ENCODE peak calls at places on chromosomes 1 and 21, in eight cellular contexts. One of them, this sample, is unnamed.

GRCh38 chr1:18312961-18313360 is 167.8 kb upstream of the KLHDC7A start:
- DNase-seq in fibroblast of mammary gland: no peak
- DNase-seq in endothelial cell: no peak
- DNase-seq in adrenal gland: no peak
- DNase-seq in OCI-LY7: no peak
- DNase-seq in astrocyte: no peak
- DNase-seq in tibial artery: no peak
- DNase-seq in WTC11: no peak
- DNase-seq in this sample: no peak

GRCh38 chr1:151011154-151011850 is 3.1 kb downstream of the PRUNE1 start:
- DNase-seq in adrenal gland: no peak
- DNase-seq in fibroblast of mammary gland: peak; percentile 19
- DNase-seq in endothelial cell: no peak
- DNase-seq in OCI-LY7: no peak
- DNase-seq in WTC11: no peak
- DNase-seq in tibial artery: no peak
- DNase-seq in astrocyte: no peak
- DNase-seq in this sample: no peak

GRCh38 chr1:61054636-61055035 is 27.7 kb upstream of the NFIA start:
- DNase-seq in fibroblast of mammary gland: no peak
- DNase-seq in OCI-LY7: no peak
- DNase-seq in tibial artery: no peak
- DNase-seq in adrenal gland: no peak
- DNase-seq in WTC11: no peak
- DNase-seq in astrocyte: no peak
- DNase-seq in endothelial cell: no peak
- DNase-seq in this sample: no peak

GRCh38 chr1:22592919-22593790 is 29.9 kb downstream of the EPHA8 start:
- DNase-seq in endothelial cell: no peak
- DNase-seq in adrenal gland: no peak
- DNase-seq in fibroblast of mammary gland: no peak
- DNase-seq in WTC11: peak; percentile 75
- DNase-seq in tibial artery: no peak
- DNase-seq in astrocyte: no peak
- DNase-seq in OCI-LY7: no peak
- DNase-seq in this sample: no peak

GRCh38 chr1:66980745-66981367 is 56.1 kb downstream of the MIER1 start:
- DNase-seq in endothelial cell: no peak
- DNase-seq in adrenal gland: no peak
- DNase-seq in tibial artery: no peak
- DNase-seq in fibroblast of mammary gland: peak; percentile 49
- DNase-seq in OCI-LY7: no peak
- DNase-seq in astrocyte: no peak
- DNase-seq in WTC11: no peak
- DNase-seq in this sample: no peak

GRCh38 chr21:25424045-25424444 is 183.2 kb downstream of the MRPL39 start:
- DNase-seq in tibial artery: no peak
- DNase-seq in OCI-LY7: peak; percentile 1
- DNase-seq in WTC11: no peak
- DNase-seq in adrenal gland: no peak
- DNase-seq in fibroblast of mammary gland: no peak
- DNase-seq in endothelial cell: no peak
- DNase-seq in astrocyte: no peak
- DNase-seq in this sample: no peak

GRCh38 chr1:80640978-80641377 is 1159.8 kb upstream of the ADGRL2 start:
- DNase-seq in tibial artery: no peak
- DNase-seq in OCI-LY7: peak; percentile 54
- DNase-seq in WTC11: no peak
- DNase-seq in endothelial cell: no peak
- DNase-seq in astrocyte: no peak
- DNase-seq in fibroblast of mammary gland: no peak
- DNase-seq in adrenal gland: no peak
- DNase-seq in this sample: no peak

GRCh38 chr1:184792450-184792969 is 37.9 kb upstream of the EDEM3 start:
- DNase-seq in adrenal gland: peak; percentile 92
- DNase-seq in fibroblast of mammary gland: peak; percentile 100
- DNase-seq in WTC11: no peak
- DNase-seq in astrocyte: peak; percentile 98
- DNase-seq in OCI-LY7: no peak
- DNase-seq in tibial artery: peak; percentile 93
- DNase-seq in endothelial cell: no peak
- DNase-seq in this sample: no peak

GRCh38 chr1:193629875-193630274 is 443.5 kb upstream of the B3GALT2 start:
- DNase-seq in OCI-LY7: no peak
- DNase-seq in astrocyte: peak; percentile 21
- DNase-seq in endothelial cell: no peak
- DNase-seq in fibroblast of mammary gland: no peak
- DNase-seq in adrenal gland: peak; percentile 34
- DNase-seq in WTC11: no peak
- DNase-seq in tibial artery: no peak
- DNase-seq in this sample: no peak

GRCh38 chr1:7146710-7147109 is 361.5 kb downstream of the CAMTA1 start:
- DNase-seq in WTC11: no peak
- DNase-seq in OCI-LY7: no peak
- DNase-seq in endothelial cell: no peak
- DNase-seq in tibial artery: no peak
- DNase-seq in fibroblast of mammary gland: no peak
- DNase-seq in adrenal gland: no peak
- DNase-seq in astrocyte: no peak
- DNase-seq in this sample: no peak

GRCh38 chr1:7149080-7149838 is 364.0 kb downstream of the CAMTA1 start:
- DNase-seq in fibroblast of mammary gland: no peak
- DNase-seq in endothelial cell: no peak
- DNase-seq in WTC11: peak; percentile 51
- DNase-seq in astrocyte: no peak
- DNase-seq in tibial artery: peak; percentile 73
- DNase-seq in OCI-LY7: no peak
- DNase-seq in adrenal gland: no peak
- DNase-seq in this sample: no peak

GRCh38 chr1:7150951-7151350 is 365.7 kb downstream of the CAMTA1 start:
- DNase-seq in endothelial cell: no peak
- DNase-seq in fibroblast of mammary gland: no peak
- DNase-seq in adrenal gland: no peak
- DNase-seq in WTC11: no peak
- DNase-seq in OCI-LY7: no peak
- DNase-seq in tibial artery: no peak
- DNase-seq in astrocyte: no peak
- DNase-seq in this sample: no peak

GRCh38 chr1:7153464-7153863 is 368.2 kb downstream of the CAMTA1 start:
- DNase-seq in tibial artery: no peak
- DNase-seq in adrenal gland: no peak
- DNase-seq in OCI-LY7: no peak
- DNase-seq in endothelial cell: no peak
- DNase-seq in astrocyte: no peak
- DNase-seq in fibroblast of mammary gland: no peak
- DNase-seq in WTC11: peak; percentile 28
- DNase-seq in this sample: no peak

DNA sequence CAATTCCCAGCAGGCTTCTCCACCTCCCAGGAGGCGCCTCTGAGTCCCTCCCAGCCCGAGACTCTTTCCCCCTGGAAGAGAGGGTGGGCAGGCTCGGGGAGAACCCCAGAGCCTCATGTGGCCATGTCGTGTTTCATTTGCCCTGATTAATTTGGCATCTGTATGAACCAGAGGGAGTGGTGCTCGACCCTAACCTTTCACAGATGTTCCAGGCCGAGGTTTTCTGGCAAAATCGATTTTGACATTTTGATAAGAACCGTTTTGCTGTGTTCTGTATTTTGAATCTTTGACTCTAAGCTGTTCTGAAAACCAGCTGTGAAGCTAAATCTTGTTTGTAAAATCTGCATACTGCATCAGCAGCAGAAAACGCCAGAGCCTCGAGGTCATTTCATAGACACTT is 367.4 kb downstream of the CAMTA1 start:
- DNase-seq in OCI-LY7: no peak
- DNase-seq in endothelial cell: no peak
- DNase-seq in astrocyte: no peak
- DNase-seq in WTC11: no peak
- DNase-seq in adrenal gland: no peak
- DNase-seq in fibroblast of mammary gland: no peak
- DNase-seq in tibial artery: no peak
- DNase-seq in this sample: no peak
- TF ChIP-seq CTCF in OCI-LY7: no peak
- TF ChIP-seq CTCF in endothelial cell: no peak
- TF ChIP-seq CTCF in astrocyte: no peak
- TF ChIP-seq CTCF in WTC11: no peak
- TF ChIP-seq CTCF in adrenal gland: no peak
- TF ChIP-seq CTCF in fibroblast of mammary gland: no peak
- TF ChIP-seq CTCF in tibial artery: no peak
- TF ChIP-seq CTCF in this sample: no peak

GRCh38 chr21:21973806-21974205 is 975.6 kb downstream of the NCAM2 start:
- DNase-seq in fibroblast of mammary gland: no peak
- DNase-seq in WTC11: peak; percentile 35
- DNase-seq in adrenal gland: no peak
- DNase-seq in tibial artery: no peak
- DNase-seq in astrocyte: no peak
- DNase-seq in OCI-LY7: no peak
- DNase-seq in endothelial cell: no peak
- DNase-seq in this sample: no peak
- TF ChIP-seq CTCF in fibroblast of mammary gland: no peak
- TF ChIP-seq CTCF in WTC11: no peak
- TF ChIP-seq CTCF in adrenal gland: no peak
- TF ChIP-seq CTCF in tibial artery: no peak
- TF ChIP-seq CTCF in astrocyte: no peak
- TF ChIP-seq CTCF in OCI-LY7: no peak
- TF ChIP-seq CTCF in endothelial cell: no peak
- TF ChIP-seq CTCF in this sample: no peak

GRCh38 chr1:221979461-221980032 is 237.7 kb upstream of the DUSP10 start:
- DNase-seq in fibroblast of mammary gland: no peak
- DNase-seq in OCI-LY7: no peak
- DNase-seq in WTC11: no peak
- DNase-seq in adrenal gland: no peak
- DNase-seq in astrocyte: no peak
- DNase-seq in tibial artery: no peak
- DNase-seq in endothelial cell: no peak
- DNase-seq in this sample: no peak
- TF ChIP-seq CTCF in fibroblast of mammary gland: peak; percentile 32
- TF ChIP-seq CTCF in OCI-LY7: peak; percentile 13
- TF ChIP-seq CTCF in WTC11: no peak
- TF ChIP-seq CTCF in adrenal gland: no peak
- TF ChIP-seq CTCF in astrocyte: peak; percentile 33
- TF ChIP-seq CTCF in tibial artery: no peak
- TF ChIP-seq CTCF in endothelial cell: peak; percentile 37
- TF ChIP-seq CTCF in this sample: peak; percentile 58

GRCh38 chr1:15955552-15955951 is 20.3 kb downstream of the ZBTB17 start:
- DNase-seq in WTC11: no peak
- DNase-seq in adrenal gland: no peak
- DNase-seq in endothelial cell: no peak
- DNase-seq in OCI-LY7: no peak
- DNase-seq in tibial artery: peak; percentile 48
- DNase-seq in astrocyte: no peak
- DNase-seq in fibroblast of mammary gland: no peak
- DNase-seq in this sample: no peak

GRCh38 chr1:15956150-15956549 is 19.8 kb downstream of the ZBTB17 start:
- DNase-seq in WTC11: no peak
- DNase-seq in tibial artery: no peak
- DNase-seq in OCI-LY7: no peak
- DNase-seq in adrenal gland: no peak
- DNase-seq in fibroblast of mammary gland: peak; percentile 43
- DNase-seq in endothelial cell: no peak
- DNase-seq in astrocyte: peak; percentile 62
- DNase-seq in this sample: no peak

GRCh38 chr1:15958111-15958510 is 17.8 kb downstream of the ZBTB17 start:
- DNase-seq in WTC11: no peak
- DNase-seq in adrenal gland: no peak
- DNase-seq in fibroblast of mammary gland: no peak
- DNase-seq in endothelial cell: no peak
- DNase-seq in OCI-LY7: no peak
- DNase-seq in tibial artery: peak; percentile 17
- DNase-seq in astrocyte: no peak
- DNase-seq in this sample: no peak

GRCh38 chr1:15958788-15959187 is 17.1 kb downstream of the ZBTB17 start:
- DNase-seq in WTC11: no peak
- DNase-seq in OCI-LY7: no peak
- DNase-seq in astrocyte: peak; percentile 42
- DNase-seq in tibial artery: peak; percentile 58
- DNase-seq in fibroblast of mammary gland: no peak
- DNase-seq in adrenal gland: peak; percentile 48
- DNase-seq in endothelial cell: no peak
- DNase-seq in this sample: no peak

DNA sequence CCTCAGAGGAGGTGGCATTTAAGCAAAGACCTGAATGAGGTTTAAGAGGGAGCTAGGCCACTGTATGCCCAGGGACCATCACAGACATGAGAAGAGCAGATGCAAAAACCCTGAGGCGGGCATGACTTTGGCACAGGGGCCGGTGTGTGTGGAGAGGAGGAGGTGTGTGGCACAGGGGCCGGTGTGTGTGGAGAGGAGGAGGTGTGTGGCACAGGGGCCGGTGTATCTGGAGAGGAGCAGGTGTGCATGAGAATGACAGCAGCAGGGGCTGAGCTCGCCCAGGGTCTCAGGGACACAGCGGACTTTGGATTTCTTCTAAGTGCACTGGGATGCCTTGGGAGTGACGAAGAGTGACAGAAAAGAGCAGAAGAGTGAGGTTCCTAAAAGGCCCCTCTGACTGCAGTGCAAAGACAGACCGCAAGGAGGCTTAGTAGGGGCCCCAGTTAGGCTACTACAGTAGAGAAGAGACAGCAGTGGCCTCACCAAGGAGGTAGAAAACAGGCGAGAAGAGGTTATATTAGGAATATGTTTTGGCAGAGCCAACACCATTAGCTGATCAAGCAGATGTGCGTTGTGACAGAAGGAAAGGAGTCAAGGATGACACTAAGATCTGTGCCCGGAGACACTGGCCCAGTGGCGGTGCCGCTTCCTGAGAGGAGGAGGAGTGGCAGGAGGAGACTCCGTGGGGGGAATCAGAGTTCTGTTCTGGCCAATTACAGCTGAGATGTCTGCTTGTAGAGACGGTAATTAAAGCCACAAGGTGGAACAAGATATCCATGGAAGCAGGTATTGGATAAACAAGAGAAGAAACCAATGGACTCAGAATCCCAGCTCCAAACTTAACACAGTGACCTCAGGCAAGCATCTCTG is 18.4 kb downstream of the ZBTB17 start:
- DNase-seq in tibial artery: peak; percentile 35
- DNase-seq in fibroblast of mammary gland: no peak
- DNase-seq in adrenal gland: no peak
- DNase-seq in endothelial cell: peak; percentile 41
- DNase-seq in WTC11: peak; percentile 72
- DNase-seq in OCI-LY7: no peak
- DNase-seq in astrocyte: no peak
- DNase-seq in this sample: peak; percentile 27
- TF ChIP-seq CTCF in tibial artery: no peak
- TF ChIP-seq CTCF in fibroblast of mammary gland: peak; percentile 30
- TF ChIP-seq CTCF in adrenal gland: no peak
- TF ChIP-seq CTCF in endothelial cell: peak; percentile 60
- TF ChIP-seq CTCF in WTC11: peak; percentile 63
- TF ChIP-seq CTCF in OCI-LY7: no peak
- TF ChIP-seq CTCF in astrocyte: peak; percentile 37
- TF ChIP-seq CTCF in this sample: peak; percentile 60

This sample was measured in neural crest cell.